ENCODE peak calls at places on chromosome 5, in ten cellular contexts. C is Right ventricle myocardium superior; K is stimulated activated CD4-positive, alpha-beta T cell treated with anti-CD3 and anti-CD28 coated beads, Interleukin-2, amount 100 ng/mL, for 24 hours; O is activated T-cell treated with anti-CD3 and anti-CD28 coated beads, Interleukin-2, amount 50 U/mL, for 1 hour; Z is activated CD4-positive, alpha-beta T cell treated with anti-CD3 and anti-CD28 coated beads, Interleukin-2, amount 50 U/mL, for 1 hour; M is left lung; U is ACHN; X is anterior cingulate cortex; B is NCI-H774; E is lower lobe of right lung. H is an unnamed sample.

GRCh38 chr5:172541119-172541763 is 86.9 kb upstream of the SH3PXD2B start:
- DNase-seq in C (no peak), M (peak; percentile 4), B (no peak), Z (no peak), E (no peak), X (no peak), K (no peak), U (no peak), O (no peak), H (no peak)

GRCh38 chr5:225334-225733 is 7.2 kb downstream of the SDHA start:
- DNase-seq in Z (no peak), U (no peak), B (no peak), C (no peak), K (no peak), M (no peak), X (no peak), E (no peak), O (no peak), H (no peak)

GRCh38 chr5:90803891-90804290 is 245.3 kb downstream of the ADGRV1 start:
- DNase-seq in U (no peak), C (no peak), M (no peak), E (no peak), O (no peak), K (no peak), B (no peak), X (no peak), Z (no peak), H (no peak)

GRCh38 chr5:167578977-167579700 is 712.3 kb upstream of the WWC1 start:
- DNase-seq in E (no peak), M (no peak), Z (no peak), C (no peak), O (no peak), K (no peak), U (no peak), B (no peak), X (no peak), H (no peak)

GRCh38 chr5:59956130-59956773 is 62.7 kb upstream of the PDE4D start:
- DNase-seq in O (no peak), B (no peak), Z (no peak), E (no peak), K (no peak), M (no peak), U (no peak), C (no peak), X (no peak), H (no peak)

GRCh38 chr5:132150565-132150964 is 77.0 kb downstream of the CSF2 start:
- DNase-seq in X (no peak), O (no peak), M (no peak), Z (no peak), E (no peak), C (no peak), K (no peak), B (no peak), U (no peak), H (no peak)

GRCh38 chr5:77627869-77628674 is 10.4 kb downstream of the OTP start:
- DNase-seq in X (no peak), Z (no peak), B (no peak), K (no peak), M (no peak), C (no peak), O (no peak), E (no peak), U (no peak), H (no peak)

GRCh38 chr5:123937230-123937629 is 425.3 kb downstream of the CSNK1G3 start:
- DNase-seq in Z (no peak), E (no peak), O (no peak), M (no peak), X (no peak), K (no peak), C (no peak), B (no peak), U (peak; percentile 53), H (no peak)

GRCh38 chr5:172860520-172861443 is 26.7 kb downstream of the ERGIC1 start:
- DNase-seq in U (no peak), O (no peak), X (peak; percentile 77), C (peak; percentile 93), K (no peak), Z (no peak), B (no peak), E (peak; percentile 86), M (peak; percentile 83), H (no peak)

GRCh38 chr5:137896560-137896959 is 7.3 kb downstream of the PKD2L2 start:
- DNase-seq in U (no peak), M (no peak), Z (no peak), E (no peak), O (no peak), X (no peak), C (no peak), B (no peak), K (no peak), H (no peak)

GRCh38 chr5:139294372-139295165 is 1.0 kb downstream of the MATR3 start:
- DNase-seq in O (peak; percentile 64), U (peak; percentile 82), M (peak; percentile 81), B (peak; percentile 61), E (peak; percentile 76), Z (peak; percentile 59), C (peak; percentile 83), K (peak; percentile 71), X (peak; percentile 65), H (peak; percentile 65)

GRCh38 chr5:6349387-6349786 is 29.0 kb downstream of the MED10 start:
- DNase-seq in U (no peak), B (no peak), E (no peak), O (no peak), C (no peak), Z (no peak), X (no peak), K (no peak), M (no peak), H (no peak)

GRCh38 chr5:81247441-81247972 is 14.4 kb downstream of the CKMT2 start:
- DNase-seq in M (no peak), X (peak; percentile 36), K (no peak), C (no peak), O (no peak), B (no peak), Z (no peak), U (peak; percentile 9), E (no peak), H (no peak)

GRCh38 chr5:154542000-154542399 is 64.0 kb upstream of the HAND1 start:
- DNase-seq in Z (no peak), K (no peak), O (no peak), B (no peak), E (no peak), X (no peak), M (no peak), U (no peak), C (no peak), H (no peak)

GRCh38 chr5:67021031-67021430 is 175.6 kb downstream of the CD180 start:
- DNase-seq in E (no peak), C (no peak), M (no peak), X (no peak), B (no peak), U (no peak), O (no peak), K (no peak), Z (no peak), H (no peak)

GRCh38 chr5:142521706-142522105 is 164.2 kb downstream of the FGF1 start:
- DNase-seq in U (no peak), C (no peak), B (no peak), K (no peak), M (no peak), O (no peak), X (no peak), E (no peak), Z (no peak), H (no peak)

GRCh38 chr5:1330847-1331831 is 13.8 kb downstream of the CLPTM1L start:
- DNase-seq in X (no peak), K (no peak), U (no peak), C (no peak), B (no peak), O (no peak), M (no peak), Z (no peak), E (no peak), H (no peak)

GRCh38 chr5:93062548-93062947 is 518.5 kb downstream of the NR2F1-AS1 start:
- DNase-seq in B (no peak), U (no peak), K (no peak), C (no peak), Z (no peak), X (no peak), E (no peak), O (no peak), M (no peak), H (no peak)

GRCh38 chr5:79924936-79925893 is 65.8 kb downstream of the MTX3 start:
- DNase-seq in U (peak; percentile 11), O (no peak), B (no peak), C (no peak), Z (peak; percentile 3), M (no peak), X (no peak), K (no peak), E (no peak), H (peak; percentile 8)

GRCh38 chr5:117299940-117300339 is 725.3 kb upstream of the SEMA6A start:
- DNase-seq in X (no peak), C (no peak), M (no peak), K (no peak), B (no peak), Z (no peak), E (no peak), O (no peak), U (no peak), H (no peak)

GRCh38 chr5:138180183-138180782 is 1.4 kb downstream of the KIF20A start:
- DNase-seq in C (no peak), X (no peak), B (no peak), E (no peak), M (no peak), K (no peak), U (peak; percentile 71), O (no peak), Z (no peak), H (no peak)

GRCh38 chr5:32450952-32451351 is 6.4 kb upstream of the ZFR start:
- DNase-seq in C (no peak), U (no peak), K (no peak), X (no peak), Z (no peak), O (no peak), M (no peak), B (no peak), E (no peak), H (no peak)

GRCh38 chr5:95531491-95531890 is 23.3 kb downstream of the SKIC3 start:
- DNase-seq in Z (no peak), C (no peak), K (no peak), E (no peak), U (no peak), M (no peak), X (no peak), O (no peak), B (no peak), H (no peak)

GRCh38 chr5:55441107-55441771 is 93.5 kb downstream of the PLPP1 start:
- DNase-seq in M (no peak), E (no peak), U (no peak), C (no peak), O (no peak), K (no peak), Z (no peak), X (peak; percentile 7), B (no peak), H (no peak)

GRCh38 chr5:669842-670395 is 23.2 kb downstream of the TPPP start:
- DNase-seq in E (peak; percentile 44), K (no peak), B (no peak), C (peak; percentile 42), M (no peak), O (no peak), X (no peak), U (no peak), Z (no peak), H (no peak)

GRCh38 chr5:14572384-14572783 is 9.2 kb upstream of the OTULINL start:
- DNase-seq in C (no peak), X (no peak), B (no peak), K (no peak), Z (no peak), O (no peak), E (no peak), U (no peak), M (no peak), H (no peak)

GRCh38 chr5:134449167-134449566 is 37.5 kb upstream of the CDKN2AIPNL start:
- DNase-seq in U (no peak), X (no peak), K (no peak), O (no peak), M (no peak), C (no peak), Z (no peak), E (no peak), B (no peak), H (no peak)

GRCh38 chr5:54519083-54519541 is 1.6 kb downstream of the SNX18 start:
- DNase-seq in Z (no peak), M (peak; percentile 45), K (no peak), O (no peak), C (peak; percentile 57), U (no peak), E (peak; percentile 45), X (no peak), B (no peak), H (no peak)